ENCODE peak calls at places on chromosomes 13 and 19, in five cellular contexts. F is GM12878, R is A549, Q is SK-N-SH, N is IMR-90. D is an unnamed sample.
A peak's percentile ranks its signal among the peaks of the same experiment; 100 is the strongest.

GRCh38 chr19:36420961-36421748 is 2.7 kb upstream of the ZFP82 start:
- DNase-seq in Q (peak; percentile 71), F (no peak), N (peak; percentile 27), R (no peak), D (no peak)

GRCh38 chr19:6997679-6998445 is 23.4 kb downstream of the MBD3L2B start:
- DNase-seq in N (no peak), F (no peak), Q (no peak), R (no peak), D (no peak)

GRCh38 chr19:17125728-17126677 is 50.4 kb downstream of the MYO9B start:
- DNase-seq in F (peak; percentile 79), R (no peak), Q (peak; percentile 83), N (peak; percentile 25), D (no peak)

GRCh38 chr19:56423276-56423984 is 19.3 kb downstream of the ZNF583 start:
- DNase-seq in F (no peak), Q (no peak), R (peak; percentile 18), N (no peak), D (no peak)

GRCh38 chr19:54395685-54396084 is 19.6 kb upstream of the TTYH1 start:
- DNase-seq in Q (no peak), N (no peak), F (no peak), R (no peak), D (no peak)

GRCh38 chr19:3862826-3863500 is 5.9 kb downstream of the ZFR2 start:
- DNase-seq in Q (no peak), F (no peak), R (no peak), N (no peak), D (no peak)

GRCh38 chr19:54133312-54133956 is 4.1 kb upstream of the CNOT3 start:
- DNase-seq in R (peak; percentile 89), Q (no peak), N (no peak), F (no peak), D (peak; percentile 84)

GRCh38 chr13:93977986-93978385 is 501.5 kb downstream of the DCT start:
- DNase-seq in Q (no peak), R (no peak), F (no peak), N (no peak), D (no peak)

GRCh38 chr13:101989798-101990350 is 412.0 kb downstream of the FGF14 start:
- DNase-seq in F (no peak), Q (no peak), R (no peak), N (no peak), D (no peak)

GRCh38 chr19:51339687-51340656 is 2.0 kb downstream of the VSIG10L start:
- DNase-seq in Q (peak; percentile 99), R (peak; percentile 99), N (peak; percentile 95), F (peak; percentile 53), D (peak; percentile 82)

GRCh38 chr19:628168-628567 is 5.2 kb downstream of the POLRMT start:
- DNase-seq in R (no peak), F (no peak), N (no peak), Q (peak; percentile 76), D (no peak)

GRCh38 chr13:101520672-101521071 is 68.2 kb downstream of the ITGBL1 start:
- DNase-seq in R (no peak), F (no peak), N (peak; percentile 86), Q (no peak), D (no peak)

GRCh38 chr19:36110487-36111199 is at the start of gene OVOL3:
- DNase-seq in F (no peak), N (no peak), Q (no peak), R (no peak), D (no peak)

GRCh38 chr19:6743071-6743470 is 3.6 kb downstream of the TRIP10 start:
- DNase-seq in F (no peak), R (no peak), Q (no peak), N (no peak), D (no peak)

GRCh38 chr19:16031872-16032200 is 44.5 kb upstream of the TPM4 start:
- DNase-seq in F (no peak), N (no peak), R (no peak), Q (peak; percentile 1), D (no peak)

GRCh38 chr19:47610902-47611301 is 2.0 kb downstream of the BICRA start:
- DNase-seq in F (no peak), N (no peak), Q (no peak), R (peak; percentile 51), D (no peak)

GRCh38 chr19:3163230-3163886 is 15.2 kb upstream of the S1PR4 start:
- DNase-seq in Q (peak; percentile 93), F (no peak), N (peak; percentile 43), R (peak; percentile 60), D (peak; percentile 46)

GRCh38 chr19:46620716-46621115 is 4.2 kb downstream of the PTGIR start:
- DNase-seq in R (no peak), F (no peak), Q (peak; percentile 82), N (peak; percentile 85), D (no peak)

GRCh38 chr13:21637296-21637695 is 33.3 kb upstream of the MICU2 start:
- DNase-seq in R (peak; percentile 66), F (no peak), N (peak; percentile 43), Q (no peak), D (peak; percentile 50)

GRCh38 chr19:37997911-37998344 is 90.9 kb downstream of the SIPA1L3 start:
- DNase-seq in N (peak; percentile 97), F (no peak), Q (no peak), R (peak; percentile 89), D (no peak)
- TF ChIP-seq RAD21 in N (no peak), F (no peak), Q (no peak), R (peak; percentile 37), D (no peak)

DNA sequence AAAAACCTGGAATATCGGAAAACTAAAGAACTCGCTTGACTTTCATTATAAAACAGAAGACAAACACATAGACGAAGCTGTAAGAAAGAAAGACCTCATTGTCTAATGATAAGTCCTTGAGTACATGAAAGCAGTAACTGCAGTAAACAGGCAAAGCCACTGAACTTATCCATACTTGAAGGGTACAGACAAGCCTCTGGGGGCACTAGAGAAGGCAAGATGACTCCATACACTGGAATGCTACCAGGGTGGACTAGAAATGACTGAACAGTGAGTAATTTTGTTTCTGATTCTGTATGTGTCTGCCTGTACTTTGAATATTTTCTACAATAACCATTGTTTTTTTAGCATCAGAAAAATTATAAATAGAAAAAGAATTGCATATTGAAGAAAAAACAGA is 507.9 kb downstream of the UQCRFS1 start:
- DNase-seq in R (peak; percentile 58), Q (no peak), N (peak; percentile 62), F (no peak), D (peak; percentile 21)
- TF ChIP-seq RAD21 in R (no peak), Q (no peak), N (no peak), F (no peak), D (no peak)

GRCh38 chr19:45405435-45406164 is 731 bp upstream of the PPP1R13L start:
- DNase-seq in Q (peak; percentile 93), R (peak; percentile 94), N (peak; percentile 80), F (peak; percentile 30), D (peak; percentile 81)

GRCh38 chr19:45403781-45404556 is 900 bp downstream of the PPP1R13L start:
- DNase-seq in R (peak; percentile 80), Q (peak; percentile 64), N (no peak), F (no peak), D (peak; percentile 70)

GRCh38 chr19:45406165-45406956 is at the start of gene POLR1G:
- DNase-seq in Q (peak; percentile 90), F (peak; percentile 80), R (peak; percentile 92), N (peak; percentile 75), D (peak; percentile 81)

GRCh38 chr19:45403272-45403671 is 1.6 kb downstream of the PPP1R13L start:
- DNase-seq in N (no peak), R (no peak), F (no peak), Q (no peak), D (no peak)

GRCh38 chr19:45404557-45405434 is at the start of gene PPP1R13L:
- DNase-seq in Q (peak; percentile 92), R (peak; percentile 96), N (peak; percentile 56), F (peak; percentile 32), D (peak; percentile 76)
- TF ChIP-seq RAD21 in Q (no peak), R (no peak), N (no peak), F (no peak), D (no peak)

DNA sequence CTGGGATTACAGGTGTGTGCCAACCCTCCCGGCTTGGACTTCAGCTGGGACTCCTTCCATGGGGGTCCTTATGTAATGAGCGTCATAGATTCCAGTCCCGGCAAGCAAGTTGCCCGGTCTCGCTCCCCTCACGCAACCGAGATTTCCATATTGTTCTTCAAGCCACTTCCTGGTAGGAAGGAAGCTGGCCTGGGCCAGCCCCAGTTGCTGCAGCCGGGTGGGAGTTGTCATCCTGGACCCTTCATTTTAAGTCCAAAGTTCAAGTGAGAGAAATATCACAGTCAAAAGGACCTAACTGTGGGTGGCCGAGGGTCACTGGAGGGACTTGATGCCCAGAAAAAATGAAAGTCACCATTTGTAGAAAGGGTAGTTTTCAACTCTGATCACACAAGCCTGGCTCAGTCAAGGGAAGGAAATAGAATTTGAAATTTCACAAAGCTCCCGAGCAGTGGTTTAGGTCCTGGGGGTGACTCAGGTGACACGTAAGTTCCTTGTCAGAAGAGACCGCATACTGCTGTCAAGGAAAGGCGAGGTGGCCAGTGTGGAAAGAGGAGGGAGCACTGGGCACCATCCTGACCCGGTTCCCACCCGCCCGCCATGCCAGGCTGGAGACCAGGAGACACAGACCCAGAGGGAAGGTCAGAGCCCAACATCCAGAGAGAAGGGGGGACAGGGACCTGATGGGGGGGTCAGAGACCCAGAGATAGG is 5.3 kb downstream of the FGF21 start:
- DNase-seq in F (no peak), Q (no peak), R (no peak), N (no peak), D (peak; percentile 48)
- TF ChIP-seq RAD21 in F (no peak), Q (no peak), R (no peak), N (no peak), D (no peak)

GRCh38 chr13:30816733-30817132 is 81.4 kb downstream of the ALOX5AP start:
- DNase-seq in N (no peak), F (no peak), Q (no peak), R (no peak), D (no peak)
- TF ChIP-seq RAD21 in N (no peak), F (no peak), Q (no peak), R (no peak), D (no peak)